ENCODE peak calls at places on chromosomes 5 and 9, in four cellular contexts. Y is PC-3, I is lung, W is left ventricle myocardium inferior. V is an unnamed sample. For H3K4me1, the result is how much of the 10 kb centered on the place peaks cover.

GRCh38 chr9:121637441-121638222 is 13.8 kb upstream of the DAB2IP start:
- DNase-seq in I (no peak), Y (peak), W (no peak), V (no peak)

GRCh38 chr5:132812123-132812948 is 766 bp upstream of the SOWAHA start:
- DNase-seq in Y (no peak), I (no peak), W (no peak), V (no peak)

GRCh38 chr5:1763548-1763911 is 36.1 kb downstream of the MRPL36 start:
- DNase-seq in Y (peak), I (no peak), W (no peak), V (no peak)

GRCh38 chr9:4799775-4800174 is 7.0 kb downstream of the RCL1 start:
- DNase-seq in I (no peak), W (no peak), Y (no peak), V (no peak)

GRCh38 chr5:116303340-116303739 is 218.5 kb downstream of the COMMD10 start:
- DNase-seq in W (no peak), I (no peak), Y (no peak), V (no peak)

GRCh38 chr5:178462846-178463245 is 127.3 kb downstream of the COL23A1 start:
- DNase-seq in I (no peak), W (no peak), Y (no peak), V (no peak)

GRCh38 chr9:4507306-4507705 is 17.0 kb downstream of the SLC1A1 start:
- DNase-seq in I (no peak), Y (no peak), W (no peak), V (no peak)

GRCh38 chr9:129549139-129549538 is 71.8 kb downstream of the C9orf50 start:
- DNase-seq in Y (no peak), W (no peak), I (no peak), V (no peak)

GRCh38 chr9:130072515-130073235 is 19.0 kb downstream of the GPR107 start:
- DNase-seq in Y (peak), W (no peak), I (no peak), V (no peak)

GRCh38 chr5:137143244-137143605 is 355.9 kb downstream of the SPOCK1 start:
- DNase-seq in W (no peak), Y (no peak), I (no peak), V (no peak)

GRCh38 chr9:7103382-7104170 is 345.8 kb downstream of the KDM4C start:
- DNase-seq in W (no peak), I (no peak), Y (peak), V (peak)

GRCh38 chr5:96124589-96124988 is 162.9 kb upstream of the ELL2 start:
- DNase-seq in Y (peak), I (no peak), W (no peak), V (no peak)

GRCh38 chr5:96123418-96123817 is 161.8 kb upstream of the ELL2 start:
- DNase-seq in I (no peak), Y (no peak), W (no peak), V (no peak)

GRCh38 chr5:96121362-96121761 is 159.7 kb upstream of the ELL2 start:
- DNase-seq in Y (no peak), I (no peak), W (no peak), V (no peak)

GRCh38 chr5:96117863-96118651 is 156.4 kb upstream of the ELL2 start:
- DNase-seq in I (no peak), Y (peak), W (no peak), V (no peak)

GRCh38 chr5:96120120-96120519 is 158.5 kb upstream of the ELL2 start:
- DNase-seq in Y (no peak), I (no peak), W (no peak), V (no peak)
- H3K4me1 ChIP-seq in Y (under half), I (under half), W (under half), V (under half)

GRCh38 chr9:116365056-116365471 is 211.5 kb downstream of the PAPPA start:
- DNase-seq in I (no peak), W (peak), Y (peak), V (peak)
- TF ChIP-seq CTCF in I (no peak), W (peak), Y (no peak), V (no peak)

GRCh38 chr9:3473402-3473801 is 52.4 kb downstream of the RFX3 start:
- DNase-seq in W (no peak), I (no peak), Y (no peak), V (no peak)
- H3K4me1 ChIP-seq in W (under half), I (under half), Y (under half), V (under half)

DNA sequence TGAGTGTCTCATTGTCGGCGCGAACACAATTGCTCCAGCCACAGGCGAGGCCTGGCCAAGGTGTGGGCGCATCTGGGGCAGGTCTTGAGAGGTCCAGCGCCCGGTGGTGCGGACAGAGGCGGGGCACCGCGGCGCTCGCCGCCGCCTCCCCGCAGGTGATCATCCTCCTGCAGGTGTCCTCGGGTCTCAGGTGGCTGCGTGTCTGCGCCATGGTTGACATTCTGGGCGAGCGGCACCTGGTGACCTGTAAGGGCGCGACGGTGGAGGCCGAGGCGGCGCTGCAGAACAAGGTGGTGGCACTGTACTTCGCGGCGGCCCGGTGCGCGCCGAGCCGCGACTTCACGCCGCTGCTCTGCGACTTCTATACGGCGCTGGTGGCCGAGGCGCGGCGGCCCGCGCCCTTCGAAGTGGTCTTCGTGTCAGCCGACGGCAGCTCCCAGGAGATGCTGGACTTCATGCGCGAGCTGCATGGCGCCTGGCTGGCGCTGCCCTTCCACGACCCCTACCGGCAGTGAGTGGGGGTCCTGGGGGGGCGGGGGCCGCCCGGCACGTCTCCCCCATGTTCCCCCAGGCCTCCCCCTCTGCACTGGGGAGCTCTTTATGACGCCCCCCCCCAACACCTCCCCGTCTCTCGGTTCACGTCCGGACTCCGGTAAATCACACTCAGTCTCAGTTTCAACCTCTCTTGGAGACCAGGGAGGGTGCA is 401 bp downstream of the NXNL2 start:
- DNase-seq in Y (no peak), W (no peak), I (no peak), V (no peak)
- TF ChIP-seq CTCF in Y (no peak), W (no peak), I (no peak), V (no peak)

DNA sequence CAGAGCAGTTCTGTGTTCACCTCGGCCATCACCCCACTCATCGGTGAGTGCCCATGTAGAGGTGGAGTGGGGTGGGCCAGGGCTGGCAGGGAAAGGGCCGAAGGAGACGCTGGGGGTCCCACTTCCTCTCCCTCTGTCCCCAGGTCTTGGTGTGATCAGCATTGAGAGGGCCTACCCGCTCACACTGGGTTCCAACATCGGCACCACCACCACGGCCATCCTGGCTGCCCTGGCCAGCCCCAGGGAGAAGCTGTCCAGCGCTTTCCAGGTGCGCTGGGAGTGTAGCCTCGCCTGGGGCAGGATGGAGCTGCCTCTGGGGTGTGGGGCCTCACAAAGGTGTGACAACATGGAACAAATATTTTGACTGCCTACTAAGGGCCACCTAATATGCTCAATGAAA is 3.7 kb downstream of the PFN3 start:
- DNase-seq in W (no peak), Y (no peak), I (no peak), V (no peak)
- H3K4me1 ChIP-seq in W (under half), Y (under half), I (under half), V (under half)

GRCh38 chr5:6574537-6574936 is 58.3 kb downstream of the NSUN2 start:
- DNase-seq in W (no peak), Y (peak), I (peak), V (peak)
- TF ChIP-seq CTCF in W (no peak), Y (peak), I (no peak), V (no peak)

GRCh38 chr5:174615986-174616500 is 108.3 kb upstream of the MSX2 start:
- DNase-seq in W (no peak), I (no peak), Y (no peak), V (no peak)
- H3K4me1 ChIP-seq in W (under half), I (under half), Y (under half), V (under half)

DNA sequence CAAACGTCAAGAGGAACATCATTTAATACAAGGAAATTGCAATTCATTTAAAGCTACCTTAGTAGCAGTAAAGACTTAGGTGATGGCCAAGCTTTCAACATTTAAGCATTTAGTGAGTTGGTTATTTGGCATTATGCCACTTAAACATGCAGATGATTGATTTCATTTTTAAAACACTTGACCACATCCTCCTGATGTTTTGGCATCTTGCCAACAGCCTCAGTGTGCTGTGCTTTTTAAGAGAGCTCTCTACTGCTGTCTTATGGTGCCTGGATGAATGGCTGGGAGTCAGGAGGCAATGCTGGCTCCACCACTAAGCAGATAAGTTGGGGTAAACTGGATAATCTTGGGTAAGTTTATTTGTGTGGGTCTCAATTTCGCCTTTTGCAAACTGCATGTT is 364.5 kb downstream of the MAN2A1 start:
- DNase-seq in I (no peak), W (no peak), Y (peak), V (peak)
- TF ChIP-seq CTCF in I (no peak), W (no peak), Y (peak), V (no peak)

GRCh38 chr9:93096811-93097382 is 880 bp downstream of the CARD19 start:
- DNase-seq in I (no peak), W (no peak), Y (no peak), V (peak)
- H3K4me1 ChIP-seq in I (under half), W (half or more), Y (under half), V (under half)

GRCh38 chr5:57094753-57095683 is 78.8 kb upstream of the GPBP1 start:
- DNase-seq in Y (peak), I (no peak), W (no peak), V (no peak)
- TF ChIP-seq CTCF in Y (peak), I (no peak), W (peak), V (no peak)